ENCODE peak calls at places on chromosomes 13 and 19, in four cellular contexts. S, K, T and H are unnamed samples.
A peak's percentile ranks its signal among the peaks of the same experiment; 100 is the strongest.

GRCh38 chr19:33904681-33905080 is 108.0 kb downstream of the KCTD15 start:
- DNase-seq in S (no peak), K (peak; percentile 22), T (no peak), H (no peak)

GRCh38 chr13:98083507-98083906 is 59.4 kb upstream of the FARP1 start:
- DNase-seq in S (no peak), K (peak; percentile 98), T (peak; percentile 97), H (no peak)

GRCh38 chr19:19170053-19170945 is at the start of gene MEF2B:
- DNase-seq in S (no peak), K (peak; percentile 73), T (peak; percentile 60), H (peak; percentile 10)

GRCh38 chr13:45833663-45834062 is 17.9 kb downstream of the SIAH3 start:
- DNase-seq in S (no peak), K (peak; percentile 68), T (peak; percentile 26), H (peak; percentile 52)

GRCh38 chr13:74162782-74163181 is 28.6 kb upstream of the KLF12 start:
- DNase-seq in S (no peak), K (no peak), T (no peak), H (no peak)

GRCh38 chr13:109684836-109685602 is 101.4 kb downstream of the IRS2 start:
- DNase-seq in S (no peak), K (no peak), T (no peak), H (no peak)

GRCh38 chr19:5687360-5688198 is 2.5 kb upstream of the RPL36 start:
- DNase-seq in S (no peak), K (no peak), T (no peak), H (no peak)

GRCh38 chr19:32138416-32138815 is 207.0 kb upstream of the ZNF507 start:
- DNase-seq in S (no peak), K (no peak), T (no peak), H (no peak)

GRCh38 chr13:44818016-44818415 is 171.3 kb downstream of the NUFIP1 start:
- DNase-seq in S (no peak), K (no peak), T (no peak), H (no peak)

GRCh38 chr13:27026396-27026795 is 145.2 kb downstream of the USP12 start:
- DNase-seq in S (no peak), K (no peak), T (no peak), H (no peak)

GRCh38 chr19:51141181-51141580 is 920 bp upstream of the SIGLEC7 start:
- DNase-seq in S (no peak), K (no peak), T (no peak), H (no peak)

GRCh38 chr13:97445504-97446187 is 11.7 kb downstream of the RAP2A start:
- DNase-seq in S (peak; percentile 25), K (no peak), T (no peak), H (no peak)

GRCh38 chr19:55452381-55453325 is 8.8 kb downstream of the ISOC2 start:
- DNase-seq in S (peak; percentile 83), K (peak; percentile 76), T (peak; percentile 74), H (peak; percentile 87)

GRCh38 chr13:61084983-61085382 is 330.7 kb downstream of the PCDH20 start:
- DNase-seq in S (no peak), K (no peak), T (no peak), H (no peak)

GRCh38 chr13:106117035-106117434 is 418.4 kb downstream of the EFNB2 start:
- DNase-seq in S (no peak), K (peak; percentile 22), T (peak; percentile 63), H (no peak)

GRCh38 chr13:99215466-99215865 is 14.8 kb downstream of the UBAC2 start:
- DNase-seq in S (peak; percentile 46), K (no peak), T (no peak), H (no peak)

GRCh38 chr19:31543456-31543855 is 194.2 kb upstream of the TSHZ3 start:
- DNase-seq in S (no peak), K (no peak), T (no peak), H (no peak)

GRCh38 chr19:49086296-49086695 is 1.0 kb downstream of the SNRNP70 start:
- DNase-seq in S (no peak), K (no peak), T (no peak), H (no peak)

GRCh38 chr13:75910591-75910990 is 274.5 kb downstream of the LMO7 start:
- DNase-seq in S (no peak), K (no peak), T (no peak), H (no peak)

GRCh38 chr13:93625536-93625935 is 398.9 kb downstream of the GPC6 start:
- DNase-seq in S (no peak), K (peak; percentile 14), T (no peak), H (no peak)

GRCh38 chr13:97567510-97568243 is 133.7 kb downstream of the RAP2A start:
- DNase-seq in S (no peak), K (peak; percentile 53), T (peak; percentile 29), H (no peak)

GRCh38 chr19:50658438-50659317 is 9.4 kb downstream of the C19orf81 start:
- DNase-seq in S (no peak), K (peak; percentile 86), T (peak; percentile 79), H (peak; percentile 73)

GRCh38 chr19:44747739-44748425 is 626 bp upstream of the BCL3 start:
- DNase-seq in S (no peak), K (peak; percentile 77), T (peak; percentile 81), H (peak; percentile 12)

GRCh38 chr13:95246292-95247082 is 54.8 kb downstream of the ABCC4 start:
- DNase-seq in S (peak; percentile 91), K (no peak), T (no peak), H (no peak)

GRCh38 chr19:49609499-49610092 is 18.6 kb downstream of the PRR12 start:
- DNase-seq in S (no peak), K (no peak), T (no peak), H (no peak)

GRCh38 chr19:50896591-50897190 is 14.5 kb downstream of the KLK4 start:
- DNase-seq in S (no peak), K (peak; percentile 67), T (peak; percentile 6), H (no peak)

GRCh38 chr13:114132419-114133121 is at the start of gene RASA3:
- DNase-seq in S (no peak), K (peak; percentile 91), T (peak; percentile 84), H (peak; percentile 34)

GRCh38 chr19:45125975-45126493 is 33.1 kb downstream of the PPP1R37 start:
- DNase-seq in S (no peak), K (peak; percentile 67), T (peak; percentile 64), H (peak; percentile 3)

GRCh38 chr13:64333888-64334287 is 2896.2 kb downstream of the PCDH9 start:
- DNase-seq in S (no peak), K (no peak), T (no peak), H (no peak)

GRCh38 chr13:36480726-36481485 is 48.6 kb downstream of the CCNA1 start:
- DNase-seq in S (no peak), K (no peak), T (no peak), H (no peak)

GRCh38 chr13:108551674-108552073 is 77.7 kb upstream of the MYO16 start:
- DNase-seq in S (no peak), K (no peak), T (no peak), H (no peak)

GRCh38 chr19:39046037-39046821 is 13.9 kb upstream of the FBXO27 start:
- DNase-seq in S (no peak), K (no peak), T (peak; percentile 42), H (no peak)

GRCh38 chr13:49444517-49445395 is 682 bp downstream of the SETDB2 start:
- DNase-seq in S (no peak), K (peak; percentile 83), T (peak; percentile 85), H (no peak)